ENCODE peak calls at places on chromosomes 6 and 20, in nine cellular contexts. One of them, this sample, is unnamed.

GRCh38 chr6:35687658-35688604 is 784 bp downstream of the FKBP5 start:
- DNase-seq in colonic mucosa: peak; percentile 71
- DNase-seq in brain microvascular endothelial cell: no peak
- DNase-seq in neuronal stem cell: peak; percentile 45
- DNase-seq in EH: peak; percentile 48
- DNase-seq in omental fat pad: no peak
- DNase-seq in renal cortical epithelial cell: no peak
- DNase-seq in hypothalamus: peak; percentile 62
- DNase-seq in substantia nigra: peak; percentile 11
- DNase-seq in this sample: peak; percentile 79

GRCh38 chr6:134880487-134881190 is 69.3 kb downstream of the ALDH8A1 start:
- DNase-seq in colonic mucosa: no peak
- DNase-seq in brain microvascular endothelial cell: no peak
- DNase-seq in neuronal stem cell: no peak
- DNase-seq in EH: peak; percentile 72
- DNase-seq in omental fat pad: no peak
- DNase-seq in renal cortical epithelial cell: no peak
- DNase-seq in hypothalamus: no peak
- DNase-seq in substantia nigra: no peak
- DNase-seq in this sample: no peak

GRCh38 chr6:37096025-37096424 is 73.9 kb upstream of the PIM1 start:
- DNase-seq in colonic mucosa: peak; percentile 32
- DNase-seq in brain microvascular endothelial cell: no peak
- DNase-seq in neuronal stem cell: no peak
- DNase-seq in EH: no peak
- DNase-seq in omental fat pad: no peak
- DNase-seq in renal cortical epithelial cell: peak; percentile 20
- DNase-seq in hypothalamus: no peak
- DNase-seq in substantia nigra: no peak
- DNase-seq in this sample: no peak

GRCh38 chr6:89356644-89357043 is 4.1 kb upstream of the UBE2J1 start:
- DNase-seq in colonic mucosa: no peak
- DNase-seq in brain microvascular endothelial cell: no peak
- DNase-seq in neuronal stem cell: no peak
- DNase-seq in EH: no peak
- DNase-seq in omental fat pad: no peak
- DNase-seq in renal cortical epithelial cell: no peak
- DNase-seq in hypothalamus: no peak
- DNase-seq in substantia nigra: no peak
- DNase-seq in this sample: no peak

GRCh38 chr6:124986146-124986545 is 23.9 kb downstream of the RNF217 start:
- DNase-seq in colonic mucosa: no peak
- DNase-seq in brain microvascular endothelial cell: no peak
- DNase-seq in neuronal stem cell: no peak
- DNase-seq in EH: no peak
- DNase-seq in omental fat pad: no peak
- DNase-seq in renal cortical epithelial cell: no peak
- DNase-seq in hypothalamus: no peak
- DNase-seq in substantia nigra: no peak
- DNase-seq in this sample: no peak

GRCh38 chr6:56772737-56773184 is 130.1 kb upstream of the DST start:
- DNase-seq in colonic mucosa: no peak
- DNase-seq in brain microvascular endothelial cell: peak; percentile 76
- DNase-seq in neuronal stem cell: no peak
- DNase-seq in EH: peak; percentile 78
- DNase-seq in omental fat pad: no peak
- DNase-seq in renal cortical epithelial cell: peak; percentile 93
- DNase-seq in hypothalamus: no peak
- DNase-seq in substantia nigra: no peak
- DNase-seq in this sample: no peak

GRCh38 chr20:54295686-54296085 is 87.8 kb downstream of the PFDN4 start:
- DNase-seq in colonic mucosa: no peak
- DNase-seq in brain microvascular endothelial cell: no peak
- DNase-seq in neuronal stem cell: no peak
- DNase-seq in EH: no peak
- DNase-seq in omental fat pad: no peak
- DNase-seq in renal cortical epithelial cell: no peak
- DNase-seq in hypothalamus: no peak
- DNase-seq in substantia nigra: no peak
- DNase-seq in this sample: no peak

GRCh38 chr20:6269163-6269873 is 146.5 kb upstream of the FERMT1 start:
- DNase-seq in colonic mucosa: no peak
- DNase-seq in brain microvascular endothelial cell: no peak
- DNase-seq in neuronal stem cell: no peak
- DNase-seq in EH: no peak
- DNase-seq in omental fat pad: no peak
- DNase-seq in renal cortical epithelial cell: peak; percentile 11
- DNase-seq in hypothalamus: no peak
- DNase-seq in substantia nigra: no peak
- DNase-seq in this sample: no peak

GRCh38 chr6:14226051-14226660 is 108.6 kb downstream of the CD83 start:
- DNase-seq in colonic mucosa: peak; percentile 3
- DNase-seq in brain microvascular endothelial cell: no peak
- DNase-seq in neuronal stem cell: no peak
- DNase-seq in EH: no peak
- DNase-seq in omental fat pad: no peak
- DNase-seq in renal cortical epithelial cell: no peak
- DNase-seq in hypothalamus: no peak
- DNase-seq in substantia nigra: no peak
- DNase-seq in this sample: no peak

GRCh38 chr6:110518281-110518623 is 41.8 kb upstream of the SLC22A16 start:
- DNase-seq in colonic mucosa: no peak
- DNase-seq in brain microvascular endothelial cell: no peak
- DNase-seq in neuronal stem cell: no peak
- DNase-seq in EH: peak; percentile 49
- DNase-seq in omental fat pad: no peak
- DNase-seq in renal cortical epithelial cell: no peak
- DNase-seq in hypothalamus: no peak
- DNase-seq in substantia nigra: no peak
- DNase-seq in this sample: no peak

GRCh38 chr6:112485140-112485539 is 138.0 kb downstream of the RFPL4B start:
- DNase-seq in colonic mucosa: no peak
- DNase-seq in brain microvascular endothelial cell: no peak
- DNase-seq in neuronal stem cell: no peak
- DNase-seq in EH: no peak
- DNase-seq in omental fat pad: no peak
- DNase-seq in renal cortical epithelial cell: no peak
- DNase-seq in hypothalamus: no peak
- DNase-seq in substantia nigra: no peak
- DNase-seq in this sample: no peak

GRCh38 chr20:1872456-1873183 is 22.6 kb upstream of the SIRPA start:
- DNase-seq in colonic mucosa: no peak
- DNase-seq in brain microvascular endothelial cell: no peak
- DNase-seq in neuronal stem cell: no peak
- DNase-seq in EH: no peak
- DNase-seq in omental fat pad: no peak
- DNase-seq in renal cortical epithelial cell: no peak
- DNase-seq in hypothalamus: no peak
- DNase-seq in substantia nigra: no peak
- DNase-seq in this sample: no peak

GRCh38 chr6:82415820-82416219 is 52.2 kb downstream of the TPBG start:
- DNase-seq in colonic mucosa: no peak
- DNase-seq in brain microvascular endothelial cell: no peak
- DNase-seq in neuronal stem cell: no peak
- DNase-seq in EH: peak; percentile 38
- DNase-seq in omental fat pad: no peak
- DNase-seq in renal cortical epithelial cell: peak; percentile 69
- DNase-seq in hypothalamus: no peak
- DNase-seq in substantia nigra: no peak
- DNase-seq in this sample: no peak

GRCh38 chr6:67887747-67888545 is 747.1 kb upstream of the ADGRB3 start:
- DNase-seq in colonic mucosa: no peak
- DNase-seq in brain microvascular endothelial cell: no peak
- DNase-seq in neuronal stem cell: no peak
- DNase-seq in EH: no peak
- DNase-seq in omental fat pad: no peak
- DNase-seq in renal cortical epithelial cell: no peak
- DNase-seq in hypothalamus: no peak
- DNase-seq in substantia nigra: no peak
- DNase-seq in this sample: no peak

GRCh38 chr6:93194480-93194879 is 224.9 kb downstream of the EPHA7 start:
- DNase-seq in colonic mucosa: no peak
- DNase-seq in brain microvascular endothelial cell: no peak
- DNase-seq in neuronal stem cell: no peak
- DNase-seq in EH: no peak
- DNase-seq in omental fat pad: no peak
- DNase-seq in renal cortical epithelial cell: no peak
- DNase-seq in hypothalamus: no peak
- DNase-seq in substantia nigra: no peak
- DNase-seq in this sample: no peak

GRCh38 chr20:62174870-62175624 is 7.8 kb upstream of the MTG2 start:
- DNase-seq in colonic mucosa: no peak
- DNase-seq in brain microvascular endothelial cell: no peak
- DNase-seq in neuronal stem cell: no peak
- DNase-seq in EH: no peak
- DNase-seq in omental fat pad: no peak
- DNase-seq in renal cortical epithelial cell: no peak
- DNase-seq in hypothalamus: no peak
- DNase-seq in substantia nigra: no peak
- DNase-seq in this sample: no peak

GRCh38 chr6:156873654-156874380 is 96.6 kb downstream of the ARID1B start:
- DNase-seq in colonic mucosa: no peak
- DNase-seq in brain microvascular endothelial cell: no peak
- DNase-seq in neuronal stem cell: no peak
- DNase-seq in EH: no peak
- DNase-seq in omental fat pad: no peak
- DNase-seq in renal cortical epithelial cell: no peak
- DNase-seq in hypothalamus: no peak
- DNase-seq in substantia nigra: no peak
- DNase-seq in this sample: no peak

GRCh38 chr6:168885196-168885595 is 368.4 kb downstream of the THBS2 start:
- DNase-seq in colonic mucosa: no peak
- DNase-seq in brain microvascular endothelial cell: no peak
- DNase-seq in neuronal stem cell: no peak
- DNase-seq in EH: no peak
- DNase-seq in omental fat pad: no peak
- DNase-seq in renal cortical epithelial cell: no peak
- DNase-seq in hypothalamus: no peak
- DNase-seq in substantia nigra: no peak
- DNase-seq in this sample: no peak

GRCh38 chr6:105771313-105771970 is 314.7 kb upstream of the PRDM1 start:
- DNase-seq in colonic mucosa: no peak
- DNase-seq in brain microvascular endothelial cell: no peak
- DNase-seq in neuronal stem cell: no peak
- DNase-seq in EH: peak; percentile 52
- DNase-seq in omental fat pad: no peak
- DNase-seq in renal cortical epithelial cell: peak; percentile 27
- DNase-seq in hypothalamus: no peak
- DNase-seq in substantia nigra: no peak
- DNase-seq in this sample: no peak

GRCh38 chr20:63706852-63707557 is 771 bp downstream of the ARFRP1 start:
- DNase-seq in colonic mucosa: peak; percentile 66
- DNase-seq in brain microvascular endothelial cell: peak; percentile 50
- DNase-seq in neuronal stem cell: no peak
- DNase-seq in EH: peak; percentile 49
- DNase-seq in omental fat pad: no peak
- DNase-seq in renal cortical epithelial cell: peak; percentile 50
- DNase-seq in hypothalamus: no peak
- DNase-seq in substantia nigra: no peak
- DNase-seq in this sample: peak; percentile 77

GRCh38 chr6:128124713-128125112 is 223.9 kb upstream of the THEMIS start:
- DNase-seq in colonic mucosa: no peak
- DNase-seq in brain microvascular endothelial cell: peak; percentile 57
- DNase-seq in neuronal stem cell: no peak
- DNase-seq in EH: peak; percentile 58
- DNase-seq in omental fat pad: no peak
- DNase-seq in renal cortical epithelial cell: peak; percentile 65
- DNase-seq in hypothalamus: no peak
- DNase-seq in substantia nigra: no peak
- DNase-seq in this sample: no peak

GRCh38 chr6:111604259-111605099 is 1.2 kb downstream of the TRAF3IP2 start:
- DNase-seq in colonic mucosa: peak; percentile 60
- DNase-seq in brain microvascular endothelial cell: peak; percentile 71
- DNase-seq in neuronal stem cell: no peak
- DNase-seq in EH: peak; percentile 93
- DNase-seq in omental fat pad: peak; percentile 42
- DNase-seq in renal cortical epithelial cell: peak; percentile 76
- DNase-seq in hypothalamus: no peak
- DNase-seq in substantia nigra: peak; percentile 60
- DNase-seq in this sample: peak; percentile 49

GRCh38 chr6:116307633-116308032 is 27.9 kb upstream of the TSPYL1 start:
- DNase-seq in colonic mucosa: no peak
- DNase-seq in brain microvascular endothelial cell: no peak
- DNase-seq in neuronal stem cell: no peak
- DNase-seq in EH: no peak
- DNase-seq in omental fat pad: no peak
- DNase-seq in renal cortical epithelial cell: no peak
- DNase-seq in hypothalamus: no peak
- DNase-seq in substantia nigra: no peak
- DNase-seq in this sample: no peak

GRCh38 chr6:162258647-162259046 is 468.9 kb downstream of the PRKN start:
- DNase-seq in colonic mucosa: no peak
- DNase-seq in brain microvascular endothelial cell: no peak
- DNase-seq in neuronal stem cell: no peak
- DNase-seq in EH: no peak
- DNase-seq in omental fat pad: no peak
- DNase-seq in renal cortical epithelial cell: no peak
- DNase-seq in hypothalamus: no peak
- DNase-seq in substantia nigra: no peak
- DNase-seq in this sample: no peak

GRCh38 chr6:11200356-11200755 is 32.1 kb downstream of the NEDD9 start:
- DNase-seq in colonic mucosa: no peak
- DNase-seq in brain microvascular endothelial cell: no peak
- DNase-seq in neuronal stem cell: no peak
- DNase-seq in EH: peak; percentile 77
- DNase-seq in omental fat pad: no peak
- DNase-seq in renal cortical epithelial cell: no peak
- DNase-seq in hypothalamus: no peak
- DNase-seq in substantia nigra: no peak
- DNase-seq in this sample: no peak

GRCh38 chr6:169386431-169387057 is 132.9 kb upstream of the THBS2 start:
- DNase-seq in colonic mucosa: no peak
- DNase-seq in brain microvascular endothelial cell: peak; percentile 47
- DNase-seq in neuronal stem cell: no peak
- DNase-seq in EH: peak; percentile 99
- DNase-seq in omental fat pad: no peak
- DNase-seq in renal cortical epithelial cell: no peak
- DNase-seq in hypothalamus: no peak
- DNase-seq in substantia nigra: no peak
- DNase-seq in this sample: no peak

GRCh38 chr6:38215225-38215624 is 395.7 kb downstream of the ZFAND3 start:
- DNase-seq in colonic mucosa: no peak
- DNase-seq in brain microvascular endothelial cell: no peak
- DNase-seq in neuronal stem cell: no peak
- DNase-seq in EH: no peak
- DNase-seq in omental fat pad: no peak
- DNase-seq in renal cortical epithelial cell: no peak
- DNase-seq in hypothalamus: no peak
- DNase-seq in substantia nigra: peak; percentile 7
- DNase-seq in this sample: no peak

GRCh38 chr6:85632164-85632942 is 10.3 kb downstream of the SYNCRIP start:
- DNase-seq in colonic mucosa: no peak
- DNase-seq in brain microvascular endothelial cell: no peak
- DNase-seq in neuronal stem cell: no peak
- DNase-seq in EH: no peak
- DNase-seq in omental fat pad: no peak
- DNase-seq in renal cortical epithelial cell: no peak
- DNase-seq in hypothalamus: no peak
- DNase-seq in substantia nigra: no peak
- DNase-seq in this sample: no peak

GRCh38 chr20:3204124-3204794 is at the start of gene DDRGK1:
- DNase-seq in colonic mucosa: peak; percentile 95
- DNase-seq in brain microvascular endothelial cell: peak; percentile 82
- DNase-seq in neuronal stem cell: peak; percentile 82
- DNase-seq in EH: peak; percentile 84
- DNase-seq in omental fat pad: peak; percentile 94
- DNase-seq in renal cortical epithelial cell: peak; percentile 50
- DNase-seq in hypothalamus: peak; percentile 67
- DNase-seq in substantia nigra: peak; percentile 69
- DNase-seq in this sample: peak; percentile 96

GRCh38 chr20:24998631-24999445 is 6.3 kb upstream of the APMAP start:
- DNase-seq in colonic mucosa: peak; percentile 14
- DNase-seq in brain microvascular endothelial cell: no peak
- DNase-seq in neuronal stem cell: no peak
- DNase-seq in EH: peak; percentile 28
- DNase-seq in omental fat pad: no peak
- DNase-seq in renal cortical epithelial cell: no peak
- DNase-seq in hypothalamus: no peak
- DNase-seq in substantia nigra: no peak
- DNase-seq in this sample: no peak

GRCh38 chr6:256169-256568 is 36.1 kb upstream of the DUSP22 start:
- DNase-seq in colonic mucosa: no peak
- DNase-seq in brain microvascular endothelial cell: no peak
- DNase-seq in neuronal stem cell: no peak
- DNase-seq in EH: no peak
- DNase-seq in omental fat pad: no peak
- DNase-seq in renal cortical epithelial cell: no peak
- DNase-seq in hypothalamus: no peak
- DNase-seq in substantia nigra: no peak
- DNase-seq in this sample: no peak